ENCODE peak calls at places on chromosome 12, in six cellular contexts. E is choroid plexus epithelial cell, F is HL-60, M is fibroblast of the aortic adventitia, G is left lung, T is T-helper 9 cell. B is an unnamed sample.

GRCh38 chr12:54993181-54993835 is 8.7 kb upstream of the TESPA1 start:
- DNase-seq in E (peak; percentile 80), F (peak; percentile 11), M (peak; percentile 73), G (no peak), T (peak; percentile 38), B (peak; percentile 31)

GRCh38 chr12:77213316-77213715 is 147.9 kb upstream of the E2F7 start:
- DNase-seq in E (no peak), F (no peak), M (no peak), G (no peak), T (no peak), B (no peak)

GRCh38 chr12:55972906-55973597 is 826 bp upstream of the RAB5B start:
- DNase-seq in E (peak; percentile 64), F (no peak), M (no peak), G (peak; percentile 95), T (no peak), B (no peak)

GRCh38 chr12:1927751-1928351 is 9.4 kb upstream of the CACNA2D4 start:
- DNase-seq in E (no peak), F (no peak), M (peak; percentile 83), G (no peak), T (no peak), B (no peak)

GRCh38 chr12:122293081-122293480 is 26.8 kb upstream of the VPS33A start:
- DNase-seq in E (no peak), F (no peak), M (no peak), G (no peak), T (no peak), B (no peak)

GRCh38 chr12:76820888-76821482 is 57.1 kb downstream of the ZDHHC17 start:
- DNase-seq in E (peak; percentile 67), F (no peak), M (peak; percentile 52), G (no peak), T (no peak), B (no peak)

GRCh38 chr12:109476807-109477184 is 304 bp downstream of the KCTD10 start:
- DNase-seq in E (no peak), F (peak; percentile 15), M (no peak), G (no peak), T (no peak), B (no peak)

GRCh38 chr12:67889935-67890334 is 99.3 kb upstream of the IFNG-AS1 start:
- DNase-seq in E (no peak), F (no peak), M (no peak), G (no peak), T (no peak), B (no peak)

GRCh38 chr12:53867216-53868012 is 71.2 kb upstream of the HOXC13 start:
- DNase-seq in E (peak; percentile 12), F (no peak), M (no peak), G (no peak), T (no peak), B (no peak)

B was measured in T-helper 17 cell.